ENCODE peak calls at places on chromosomes 3 and 15, in eight cellular contexts. C, X, M, J, U, H, N and F are unnamed samples. For H4K20me1 and H3K4me1, the result is how much of the 10 kb centered on the place peaks cover.

GRCh38 chr3:119220970-119221667 is 19.6 kb downstream of the B4GALT4 start:
- DNase-seq in M (no peak), N (no peak), J (no peak), U (no peak), H (no peak), X (no peak), C (no peak), F (no peak)

GRCh38 chr3:52787672-52788625 is 6.6 kb upstream of the ITIH3 start:
- DNase-seq in C (no peak), H (no peak), M (no peak), X (no peak), N (no peak), U (peak), J (no peak), F (no peak)

GRCh38 chr3:184683900-184684560 is 27.8 kb downstream of the MAGEF1 start:
- DNase-seq in X (no peak), U (no peak), H (no peak), M (no peak), N (no peak), C (no peak), J (no peak), F (no peak)

GRCh38 chr3:172536505-172536904 is 13.3 kb upstream of the TNFSF10 start:
- DNase-seq in M (no peak), N (no peak), J (no peak), C (peak), U (no peak), H (no peak), X (no peak), F (no peak)

GRCh38 chr15:78640840-78641733 is at the start of gene CHRNB4:
- DNase-seq in J (peak), M (no peak), X (no peak), C (no peak), U (peak), N (no peak), H (no peak), F (peak)

GRCh38 chr15:84844964-84845363 is 27.8 kb downstream of the ALPK3 start:
- DNase-seq in H (no peak), X (no peak), N (no peak), M (no peak), U (no peak), J (no peak), C (no peak), F (no peak)

GRCh38 chr15:98967096-98967495 is 40.5 kb downstream of the PGPEP1L start:
- DNase-seq in H (no peak), U (no peak), C (no peak), M (no peak), J (no peak), N (no peak), X (no peak), F (no peak)

GRCh38 chr3:131655076-131655685 is 152.4 kb upstream of the MRPL3 start:
- DNase-seq in J (no peak), U (peak), M (no peak), H (no peak), N (no peak), X (no peak), C (no peak), F (no peak)

GRCh38 chr15:77033729-77034619 is 36.9 kb downstream of the TSPAN3 start:
- DNase-seq in X (no peak), N (no peak), C (no peak), J (no peak), H (no peak), M (no peak), U (no peak), F (no peak)

GRCh38 chr3:64408770-64409169 is 183.5 kb upstream of the PRICKLE2 start:
- DNase-seq in N (no peak), H (peak), U (peak), X (no peak), M (no peak), J (no peak), C (no peak), F (no peak)

GRCh38 chr3:32140943-32141342 is 34.5 kb downstream of the GPD1L start:
- DNase-seq in X (no peak), N (no peak), J (peak), M (no peak), C (no peak), H (no peak), U (no peak), F (no peak)

GRCh38 chr3:32147935-32148334 is 41.5 kb downstream of the GPD1L start:
- DNase-seq in U (no peak), C (no peak), N (no peak), J (no peak), X (peak), M (no peak), H (peak), F (no peak)

GRCh38 chr3:32146669-32147315 is 40.4 kb downstream of the GPD1L start:
- DNase-seq in X (peak), N (no peak), M (no peak), C (peak), H (no peak), J (no peak), U (no peak), F (no peak)

GRCh38 chr3:32147509-32147908 is 41.1 kb downstream of the GPD1L start:
- DNase-seq in X (no peak), N (no peak), H (peak), U (peak), C (peak), J (no peak), M (no peak), F (no peak)

GRCh38 chr3:32143849-32144757 is 37.7 kb downstream of the GPD1L start:
- DNase-seq in N (peak), X (peak), M (peak), J (peak), C (peak), H (peak), U (peak), F (peak)
- H3K4me2 ChIP-seq in N (no peak), X (no peak), M (no peak), J (no peak), C (peak), H (no peak), U (no peak), F (no peak)

GRCh38 chr15:25416693-25417092 is 22.1 kb downstream of the UBE3A start:
- DNase-seq in H (no peak), U (no peak), X (peak), N (peak), M (peak), C (no peak), J (no peak), F (no peak)
- H4K20me1 ChIP-seq in H (under half), U (half or more), X (under half), N (under half), M (under half), C (half or more), J (under half), F (under half)

DNA sequence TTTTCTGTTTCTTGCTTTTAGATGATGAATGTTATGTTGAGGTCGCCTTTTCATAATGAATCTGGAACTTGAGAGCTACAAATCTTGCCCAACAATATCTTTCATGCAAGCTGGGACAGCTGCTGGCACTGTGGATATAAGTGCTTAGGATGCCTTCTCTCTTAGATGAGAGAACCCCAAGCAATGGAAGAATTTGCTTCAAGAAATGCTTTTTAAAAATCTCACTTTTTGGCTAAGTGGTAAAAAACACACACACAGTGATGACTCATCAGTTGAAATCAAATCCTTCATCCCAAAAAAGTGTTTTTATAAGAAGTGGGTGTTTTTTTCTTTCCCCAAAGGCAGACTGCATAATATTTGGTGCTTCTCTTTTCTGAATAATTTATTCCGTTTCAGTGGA is 38.4 kb upstream of the GALNT15 start:
- DNase-seq in X (no peak), C (no peak), N (no peak), M (no peak), J (no peak), H (peak), U (peak), F (no peak)
- H3K4me1 ChIP-seq in X (under half), C (under half), N (under half), M (under half), J (under half), H (under half), U (under half), F (under half)

DNA sequence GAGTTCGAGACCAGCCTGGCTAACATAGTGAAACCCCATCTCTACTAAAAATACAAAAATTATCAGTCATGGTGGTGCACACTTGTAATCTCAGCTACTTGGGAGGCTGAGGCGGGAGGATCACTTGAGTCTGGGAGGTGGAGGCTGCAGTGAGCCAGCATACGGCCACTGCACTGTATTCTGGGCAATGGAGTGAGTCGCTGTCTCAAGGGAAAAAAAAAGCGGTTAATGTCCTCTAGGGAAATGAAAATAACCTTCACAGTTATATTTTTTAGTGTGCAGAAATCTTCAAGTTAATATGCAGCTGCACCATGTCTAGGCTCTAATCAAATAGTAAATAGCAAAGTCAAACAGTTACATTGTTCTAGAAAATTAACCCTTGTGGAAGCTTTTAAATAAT is 14.8 kb downstream of the CEP19 start:
- DNase-seq in M (no peak), X (no peak), H (no peak), U (no peak), J (no peak), C (no peak), N (no peak), F (no peak)
- H3K4me2 ChIP-seq in M (no peak), X (no peak), H (no peak), U (no peak), J (no peak), C (no peak), N (no peak), F (no peak)

GRCh38 chr3:30612422-30613134 is 6.2 kb downstream of the TGFBR2 start:
- DNase-seq in U (no peak), H (no peak), X (no peak), J (no peak), N (no peak), M (no peak), C (no peak), F (no peak)
- H4K20me1 ChIP-seq in U (under half), H (under half), X (under half), J (under half), N (under half), M (under half), C (half or more), F (under half)

DNA sequence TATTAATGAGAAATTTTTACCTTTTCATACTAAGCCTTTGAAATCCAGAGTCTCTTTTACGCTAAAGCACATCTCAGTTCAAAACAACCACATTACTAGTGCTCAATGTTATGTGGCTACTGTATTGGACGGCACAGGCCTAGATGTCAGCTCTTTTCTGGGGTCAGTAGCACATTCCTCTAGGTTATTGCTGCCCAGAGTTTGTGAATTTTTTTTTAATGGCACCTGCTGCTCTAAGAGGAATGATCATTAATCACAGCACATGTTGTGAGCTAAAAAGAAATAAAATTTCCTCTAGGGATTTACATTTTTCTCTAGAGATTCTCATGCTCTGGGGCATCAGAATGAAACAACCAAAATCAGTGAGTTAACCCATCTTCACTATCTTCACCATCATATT is 436.8 kb upstream of the THBS1 start:
- DNase-seq in M (no peak), C (no peak), J (no peak), X (no peak), U (no peak), N (no peak), H (no peak), F (no peak)
- H3K4me1 ChIP-seq in M (under half), C (under half), J (under half), X (under half), U (under half), N (under half), H (under half), F (under half)

GRCh38 chr15:55824857-55825613 is 82.1 kb upstream of the PRTG start:
- DNase-seq in M (no peak), C (no peak), N (no peak), H (no peak), U (no peak), X (no peak), J (no peak), F (no peak)

GRCh38 chr15:55819397-55820034 is 76.6 kb upstream of the PRTG start:
- DNase-seq in C (no peak), N (no peak), H (no peak), J (no peak), U (no peak), M (no peak), X (no peak), F (no peak)

GRCh38 chr15:55823699-55824098 is 80.7 kb upstream of the PRTG start:
- DNase-seq in U (peak), J (no peak), H (peak), C (no peak), N (no peak), X (no peak), M (no peak), F (no peak)

GRCh38 chr15:55820043-55820442 is 77.1 kb upstream of the PRTG start:
- DNase-seq in X (no peak), M (no peak), U (no peak), N (no peak), C (no peak), H (no peak), J (no peak), F (no peak)

DNA sequence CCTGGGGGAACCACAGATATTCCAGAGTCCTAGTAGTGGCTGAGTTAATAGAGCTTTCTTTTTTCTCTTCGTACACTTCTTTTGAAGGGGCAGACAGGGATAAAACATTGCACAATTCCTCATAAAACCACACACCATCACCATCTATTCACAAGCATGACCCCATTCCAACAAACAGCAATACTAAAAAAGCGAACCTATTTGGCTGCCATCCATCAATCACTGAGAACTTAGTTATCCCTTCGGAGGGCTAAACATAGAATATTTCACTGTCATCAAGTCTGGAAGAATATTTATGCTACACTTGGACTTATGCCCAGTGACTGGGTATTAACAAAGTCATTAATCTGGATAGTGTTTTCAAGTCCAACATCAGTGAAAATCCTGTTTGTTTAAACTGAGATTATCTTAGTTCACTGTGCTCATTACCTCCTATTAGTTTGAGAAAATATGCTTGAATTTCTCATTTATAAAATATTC is 80.3 kb upstream of the PRTG start:
- DNase-seq in J (no peak), M (no peak), H (peak), C (no peak), U (peak), N (no peak), X (no peak), F (no peak)
- H3K4me2 ChIP-seq in J (no peak), M (no peak), H (peak), C (no peak), U (peak), N (no peak), X (no peak), F (no peak)

GRCh38 chr15:65914371-65914770 is 45.1 kb downstream of the RAB11A start:
- DNase-seq in H (no peak), X (no peak), U (peak), N (no peak), C (no peak), J (no peak), M (no peak), F (no peak)

GRCh38 chr15:65912235-65912634 is 42.9 kb downstream of the RAB11A start:
- DNase-seq in J (no peak), M (no peak), H (no peak), N (no peak), C (no peak), U (no peak), X (no peak), F (no peak)

GRCh38 chr15:65914981-65915925 is 46.0 kb downstream of the RAB11A start:
- DNase-seq in C (no peak), U (no peak), M (no peak), X (peak), H (no peak), N (no peak), J (no peak), F (no peak)

GRCh38 chr15:65916041-65916663 is 46.9 kb downstream of the RAB11A start:
- DNase-seq in H (no peak), U (no peak), M (no peak), X (peak), J (no peak), C (no peak), N (no peak), F (no peak)

GRCh38 chr15:65913631-65914199 is 44.4 kb downstream of the RAB11A start:
- DNase-seq in N (no peak), C (no peak), M (no peak), X (no peak), J (no peak), H (no peak), U (no peak), F (no peak)
- H4K20me1 ChIP-seq in N (under half), C (under half), M (under half), X (under half), J (under half), H (under half), U (under half), F (under half)